ENCODE peak calls at places on chromosomes 2 and 18, in four cellular contexts. N is mucosa of descending colon, W is mesothelial cell of epicardium, H is NCI-H460. T is an unnamed sample.

GRCh38 chr2:98691307-98691706 is 39.6 kb downstream of the MGAT4A start:
- DNase-seq in N (no peak), W (no peak), H (no peak), T (no peak)

GRCh38 chr2:201109186-201109585 is 6.8 kb upstream of the CFLAR start:
- DNase-seq in N (no peak), W (no peak), H (no peak), T (no peak)

GRCh38 chr2:5188636-5189035 is 503.5 kb upstream of the SOX11 start:
- DNase-seq in N (no peak), W (no peak), H (no peak), T (no peak)

GRCh38 chr18:60347526-60348045 is 25.0 kb downstream of the MC4R start:
- DNase-seq in N (no peak), W (no peak), H (no peak), T (no peak)

GRCh38 chr2:220192994-220193753 is 565.7 kb downstream of the SLC4A3 start:
- DNase-seq in N (no peak), W (no peak), H (no peak), T (no peak)

GRCh38 chr18:12027480-12027879 is 46.2 kb downstream of the IMPA2 start:
- DNase-seq in N (no peak), W (no peak), H (no peak), T (no peak)

GRCh38 chr2:238790877-238791276 is 57.0 kb upstream of the TWIST2 start:
- DNase-seq in N (no peak), W (no peak), H (no peak), T (no peak)

GRCh38 chr18:40902436-40902835 is 1052.6 kb upstream of the PIK3C3 start:
- DNase-seq in N (no peak), W (no peak), H (no peak), T (no peak)

GRCh38 chr2:26136431-26136830 is 36.5 kb upstream of the GAREM2 start:
- DNase-seq in N (no peak), W (no peak), H (no peak), T (no peak)

GRCh38 chr2:65922794-65923193 is 490.4 kb upstream of the SPRED2 start:
- DNase-seq in N (no peak), W (no peak), H (no peak), T (no peak)

GRCh38 chr2:227455200-227455599 is 16.8 kb upstream of the AGFG1 start:
- DNase-seq in N (no peak), W (no peak), H (no peak), T (no peak)

GRCh38 chr2:221571391-221572179 is 519 bp downstream of the EPHA4 start:
- DNase-seq in N (peak; percentile 63), W (peak; percentile 32), H (peak; percentile 13), T (no peak)

GRCh38 chr18:79497638-79498081 is 101.9 kb downstream of the NFATC1 start:
- DNase-seq in N (no peak), W (no peak), H (no peak), T (no peak)

GRCh38 chr2:23625726-23626125 is 240.7 kb downstream of the KLHL29 start:
- DNase-seq in N (no peak), W (no peak), H (no peak), T (no peak)

GRCh38 chr2:159892990-159893389 is 95.0 kb upstream of the CD302 start:
- DNase-seq in N (no peak), W (no peak), H (no peak), T (no peak)

GRCh38 chr18:28729321-28729720 is 552.4 kb upstream of the CDH2 start:
- DNase-seq in N (no peak), W (no peak), H (no peak), T (no peak)

GRCh38 chr2:160092445-160092844 is 30.0 kb upstream of the PLA2R1 start:
- DNase-seq in N (no peak), W (no peak), H (no peak), T (no peak)

GRCh38 chr18:76386071-76386470 is 109.0 kb downstream of the ZNF516 start:
- DNase-seq in N (no peak), W (no peak), H (no peak), T (no peak)

GRCh38 chr2:147125145-147125544 is 719.7 kb upstream of the ACVR2A start:
- DNase-seq in N (no peak), W (no peak), H (no peak), T (no peak)

GRCh38 chr18:48816554-48816953 is 134.2 kb downstream of the SMAD7 start:
- DNase-seq in N (no peak), W (peak; percentile 3), H (no peak), T (no peak)

GRCh38 chr2:162967137-162967536 is 128.6 kb upstream of the KCNH7 start:
- DNase-seq in N (no peak), W (no peak), H (no peak), T (no peak)

GRCh38 chr2:208025814-208026184 is 472 bp upstream of the PLEKHM3 start:
- DNase-seq in N (no peak), W (no peak), H (no peak), T (no peak)

GRCh38 chr18:25923193-25923592 is 167.2 kb downstream of the SS18 start:
- DNase-seq in N (no peak), W (no peak), H (no peak), T (no peak)

GRCh38 chr2:165563468-165564225 is 94.1 kb downstream of the CSRNP3 start:
- DNase-seq in N (no peak), W (no peak), H (no peak), T (no peak)

GRCh38 chr18:58887613-58887963 is 22.9 kb downstream of the ZNF532 start:
- DNase-seq in N (peak; percentile 43), W (no peak), H (no peak), T (no peak)

GRCh38 chr2:231057590-231057989 is 923 bp downstream of the PSMD1 start:
- DNase-seq in N (no peak), W (no peak), H (no peak), T (no peak)